ENCODE peak calls at places on chromosomes 6 and 20, in eight cellular contexts. One of them, this sample, is unnamed. For H3K36me3, the result is how much of the 10 kb centered on the place peaks cover.

GRCh38 chr6:122953766-122954165 is 42.3 kb upstream of the CLVS2 start:
- DNase-seq in CD8-positive, alpha-beta memory T cell: no peak
- DNase-seq in right lobe of liver: no peak
- DNase-seq in effector memory CD4-positive, alpha-beta T cell: no peak
- DNase-seq in heart left ventricle: no peak
- DNase-seq in brain microvascular endothelial cell: no peak
- DNase-seq in colonic mucosa: no peak
- DNase-seq in WERI-Rb-1: no peak
- DNase-seq in this sample: no peak

GRCh38 chr20:57392512-57393271 is 1.5 kb downstream of the RBM38 start:
- DNase-seq in CD8-positive, alpha-beta memory T cell: peak
- DNase-seq in right lobe of liver: no peak
- DNase-seq in effector memory CD4-positive, alpha-beta T cell: peak
- DNase-seq in heart left ventricle: peak
- DNase-seq in brain microvascular endothelial cell: no peak
- DNase-seq in colonic mucosa: peak
- DNase-seq in WERI-Rb-1: no peak
- DNase-seq in this sample: peak

GRCh38 chr6:38281131-38281530 is 358.6 kb downstream of the BTBD9 start:
- DNase-seq in CD8-positive, alpha-beta memory T cell: no peak
- DNase-seq in right lobe of liver: no peak
- DNase-seq in effector memory CD4-positive, alpha-beta T cell: no peak
- DNase-seq in heart left ventricle: no peak
- DNase-seq in brain microvascular endothelial cell: no peak
- DNase-seq in colonic mucosa: no peak
- DNase-seq in WERI-Rb-1: no peak
- DNase-seq in this sample: no peak

GRCh38 chr6:15443119-15443518 is 197.2 kb downstream of the JARID2 start:
- DNase-seq in CD8-positive, alpha-beta memory T cell: no peak
- DNase-seq in right lobe of liver: no peak
- DNase-seq in effector memory CD4-positive, alpha-beta T cell: no peak
- DNase-seq in heart left ventricle: no peak
- DNase-seq in brain microvascular endothelial cell: peak
- DNase-seq in colonic mucosa: no peak
- DNase-seq in WERI-Rb-1: no peak
- DNase-seq in this sample: no peak

GRCh38 chr6:53484409-53485280 is 60.3 kb downstream of the GCLC start:
- DNase-seq in CD8-positive, alpha-beta memory T cell: peak
- DNase-seq in right lobe of liver: peak
- DNase-seq in effector memory CD4-positive, alpha-beta T cell: peak
- DNase-seq in heart left ventricle: peak
- DNase-seq in brain microvascular endothelial cell: peak
- DNase-seq in colonic mucosa: peak
- DNase-seq in WERI-Rb-1: peak
- DNase-seq in this sample: no peak

GRCh38 chr6:15929685-15930084 is 199.2 kb upstream of the MYLIP start:
- DNase-seq in CD8-positive, alpha-beta memory T cell: no peak
- DNase-seq in right lobe of liver: no peak
- DNase-seq in effector memory CD4-positive, alpha-beta T cell: no peak
- DNase-seq in heart left ventricle: no peak
- DNase-seq in brain microvascular endothelial cell: no peak
- DNase-seq in colonic mucosa: no peak
- DNase-seq in WERI-Rb-1: no peak
- DNase-seq in this sample: no peak

GRCh38 chr20:25063546-25063945 is 5.6 kb upstream of the ACSS1 start:
- DNase-seq in CD8-positive, alpha-beta memory T cell: no peak
- DNase-seq in right lobe of liver: no peak
- DNase-seq in effector memory CD4-positive, alpha-beta T cell: no peak
- DNase-seq in heart left ventricle: no peak
- DNase-seq in brain microvascular endothelial cell: no peak
- DNase-seq in colonic mucosa: no peak
- DNase-seq in WERI-Rb-1: no peak
- DNase-seq in this sample: no peak

GRCh38 chr6:164308339-164308738 is 893.8 kb downstream of the QKI start:
- DNase-seq in CD8-positive, alpha-beta memory T cell: no peak
- DNase-seq in right lobe of liver: no peak
- DNase-seq in effector memory CD4-positive, alpha-beta T cell: no peak
- DNase-seq in heart left ventricle: no peak
- DNase-seq in brain microvascular endothelial cell: no peak
- DNase-seq in colonic mucosa: no peak
- DNase-seq in WERI-Rb-1: no peak
- DNase-seq in this sample: no peak

GRCh38 chr6:11705069-11705468 is 73.5 kb downstream of the ADTRP start:
- DNase-seq in CD8-positive, alpha-beta memory T cell: no peak
- DNase-seq in right lobe of liver: no peak
- DNase-seq in effector memory CD4-positive, alpha-beta T cell: no peak
- DNase-seq in heart left ventricle: no peak
- DNase-seq in brain microvascular endothelial cell: no peak
- DNase-seq in colonic mucosa: no peak
- DNase-seq in WERI-Rb-1: no peak
- DNase-seq in this sample: no peak

GRCh38 chr6:4129446-4129845 is 5.9 kb downstream of the ECI2 start:
- DNase-seq in CD8-positive, alpha-beta memory T cell: no peak
- DNase-seq in right lobe of liver: no peak
- DNase-seq in effector memory CD4-positive, alpha-beta T cell: no peak
- DNase-seq in heart left ventricle: no peak
- DNase-seq in brain microvascular endothelial cell: no peak
- DNase-seq in colonic mucosa: no peak
- DNase-seq in WERI-Rb-1: no peak
- DNase-seq in this sample: no peak

GRCh38 chr20:44695295-44696230 is 19.6 kb upstream of the CCN5 start:
- DNase-seq in CD8-positive, alpha-beta memory T cell: no peak
- DNase-seq in right lobe of liver: no peak
- DNase-seq in effector memory CD4-positive, alpha-beta T cell: no peak
- DNase-seq in heart left ventricle: no peak
- DNase-seq in brain microvascular endothelial cell: no peak
- DNase-seq in colonic mucosa: no peak
- DNase-seq in WERI-Rb-1: peak
- DNase-seq in this sample: no peak

GRCh38 chr6:68559716-68560115 is 75.4 kb upstream of the ADGRB3 start:
- DNase-seq in CD8-positive, alpha-beta memory T cell: no peak
- DNase-seq in right lobe of liver: no peak
- DNase-seq in effector memory CD4-positive, alpha-beta T cell: no peak
- DNase-seq in heart left ventricle: no peak
- DNase-seq in brain microvascular endothelial cell: no peak
- DNase-seq in colonic mucosa: no peak
- DNase-seq in WERI-Rb-1: peak
- DNase-seq in this sample: no peak

GRCh38 chr20:45969712-45970634 is 2.0 kb downstream of the ZNF335 start:
- DNase-seq in CD8-positive, alpha-beta memory T cell: no peak
- DNase-seq in right lobe of liver: peak
- DNase-seq in effector memory CD4-positive, alpha-beta T cell: no peak
- DNase-seq in heart left ventricle: no peak
- DNase-seq in brain microvascular endothelial cell: peak
- DNase-seq in colonic mucosa: peak
- DNase-seq in WERI-Rb-1: peak
- DNase-seq in this sample: peak

GRCh38 chr20:64108731-64109389 is 1.5 kb upstream of the NPBWR2 start:
- DNase-seq in CD8-positive, alpha-beta memory T cell: peak
- DNase-seq in right lobe of liver: peak
- DNase-seq in effector memory CD4-positive, alpha-beta T cell: no peak
- DNase-seq in heart left ventricle: peak
- DNase-seq in brain microvascular endothelial cell: no peak
- DNase-seq in colonic mucosa: no peak
- DNase-seq in WERI-Rb-1: no peak
- DNase-seq in this sample: peak

GRCh38 chr20:17995967-17996819 is 27.4 kb downstream of the MGME1 start:
- DNase-seq in CD8-positive, alpha-beta memory T cell: peak
- DNase-seq in right lobe of liver: no peak
- DNase-seq in effector memory CD4-positive, alpha-beta T cell: no peak
- DNase-seq in heart left ventricle: no peak
- DNase-seq in brain microvascular endothelial cell: peak
- DNase-seq in colonic mucosa: peak
- DNase-seq in WERI-Rb-1: no peak
- DNase-seq in this sample: no peak

GRCh38 chr6:45812937-45813336 is 202.7 kb downstream of the CLIC5 start:
- DNase-seq in CD8-positive, alpha-beta memory T cell: no peak
- DNase-seq in right lobe of liver: no peak
- DNase-seq in effector memory CD4-positive, alpha-beta T cell: no peak
- DNase-seq in heart left ventricle: peak
- DNase-seq in brain microvascular endothelial cell: no peak
- DNase-seq in colonic mucosa: no peak
- DNase-seq in WERI-Rb-1: no peak
- DNase-seq in this sample: no peak

GRCh38 chr20:17889226-17889625 is 79.4 kb downstream of the SNX5 start:
- DNase-seq in CD8-positive, alpha-beta memory T cell: no peak
- DNase-seq in right lobe of liver: peak
- DNase-seq in effector memory CD4-positive, alpha-beta T cell: no peak
- DNase-seq in heart left ventricle: no peak
- DNase-seq in brain microvascular endothelial cell: no peak
- DNase-seq in colonic mucosa: no peak
- DNase-seq in WERI-Rb-1: no peak
- DNase-seq in this sample: no peak

GRCh38 chr6:132708771-132709170 is 5.1 kb downstream of the VNN1 start:
- DNase-seq in CD8-positive, alpha-beta memory T cell: no peak
- DNase-seq in right lobe of liver: no peak
- DNase-seq in effector memory CD4-positive, alpha-beta T cell: no peak
- DNase-seq in heart left ventricle: no peak
- DNase-seq in brain microvascular endothelial cell: no peak
- DNase-seq in colonic mucosa: no peak
- DNase-seq in WERI-Rb-1: no peak
- DNase-seq in this sample: no peak

GRCh38 chr6:121210943-121211342 is 123.3 kb downstream of the TBC1D32 start:
- DNase-seq in CD8-positive, alpha-beta memory T cell: no peak
- DNase-seq in right lobe of liver: no peak
- DNase-seq in effector memory CD4-positive, alpha-beta T cell: no peak
- DNase-seq in heart left ventricle: no peak
- DNase-seq in brain microvascular endothelial cell: no peak
- DNase-seq in colonic mucosa: no peak
- DNase-seq in WERI-Rb-1: no peak
- DNase-seq in this sample: no peak

GRCh38 chr6:3136361-3136760 is 17.9 kb downstream of the BPHL start:
- DNase-seq in CD8-positive, alpha-beta memory T cell: no peak
- DNase-seq in right lobe of liver: no peak
- DNase-seq in effector memory CD4-positive, alpha-beta T cell: no peak
- DNase-seq in heart left ventricle: no peak
- DNase-seq in brain microvascular endothelial cell: no peak
- DNase-seq in colonic mucosa: no peak
- DNase-seq in WERI-Rb-1: no peak
- DNase-seq in this sample: no peak

GRCh38 chr20:10557685-10558084 is 116.1 kb downstream of the JAG1 start:
- DNase-seq in CD8-positive, alpha-beta memory T cell: no peak
- DNase-seq in right lobe of liver: no peak
- DNase-seq in effector memory CD4-positive, alpha-beta T cell: no peak
- DNase-seq in heart left ventricle: no peak
- DNase-seq in brain microvascular endothelial cell: no peak
- DNase-seq in colonic mucosa: no peak
- DNase-seq in WERI-Rb-1: no peak
- DNase-seq in this sample: no peak

DNA sequence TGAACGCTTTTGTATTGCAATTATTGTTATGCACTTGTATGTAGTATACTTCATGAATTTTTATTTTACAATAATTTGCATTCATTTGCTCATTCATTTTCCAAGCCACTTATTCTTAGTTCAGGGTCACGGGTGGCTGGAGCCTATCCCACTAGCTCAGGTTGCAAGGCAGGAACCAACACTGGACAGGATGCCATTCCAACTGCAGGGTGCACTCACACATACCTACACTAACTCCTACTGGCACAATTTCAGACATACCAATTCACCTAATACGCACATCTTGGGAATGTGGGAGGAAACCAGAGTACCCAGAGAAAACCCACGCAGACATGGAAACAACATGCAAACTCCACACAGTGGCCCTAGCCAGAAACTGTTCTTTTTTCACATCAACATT is 61.8 kb downstream of the LMBRD1 start:
- DNase-seq in CD8-positive, alpha-beta memory T cell: no peak
- DNase-seq in right lobe of liver: no peak
- DNase-seq in effector memory CD4-positive, alpha-beta T cell: no peak
- DNase-seq in heart left ventricle: no peak
- DNase-seq in brain microvascular endothelial cell: no peak
- DNase-seq in colonic mucosa: no peak
- DNase-seq in WERI-Rb-1: no peak
- DNase-seq in this sample: no peak
- H3K36me3 ChIP-seq in CD8-positive, alpha-beta memory T cell: under half
- H3K36me3 ChIP-seq in right lobe of liver: under half
- H3K36me3 ChIP-seq in effector memory CD4-positive, alpha-beta T cell: under half
- H3K36me3 ChIP-seq in heart left ventricle: under half
- H3K36me3 ChIP-seq in brain microvascular endothelial cell: under half
- H3K36me3 ChIP-seq in colonic mucosa: under half
- H3K36me3 ChIP-seq in WERI-Rb-1: under half
- H3K36me3 ChIP-seq in this sample: under half

GRCh38 chr6:98834060-98835031 is at the start of gene POU3F2:
- DNase-seq in CD8-positive, alpha-beta memory T cell: peak
- DNase-seq in right lobe of liver: peak
- DNase-seq in effector memory CD4-positive, alpha-beta T cell: peak
- DNase-seq in heart left ventricle: peak
- DNase-seq in brain microvascular endothelial cell: peak
- DNase-seq in colonic mucosa: peak
- DNase-seq in WERI-Rb-1: peak
- DNase-seq in this sample: peak
- H3K36me3 ChIP-seq in CD8-positive, alpha-beta memory T cell: under half
- H3K36me3 ChIP-seq in right lobe of liver: under half
- H3K36me3 ChIP-seq in effector memory CD4-positive, alpha-beta T cell: under half
- H3K36me3 ChIP-seq in heart left ventricle: under half
- H3K36me3 ChIP-seq in brain microvascular endothelial cell: under half
- H3K36me3 ChIP-seq in colonic mucosa: under half
- H3K36me3 ChIP-seq in WERI-Rb-1: under half
- H3K36me3 ChIP-seq in this sample: under half

GRCh38 chr20:3823881-3824280 is 3.5 kb downstream of the AP5S1 start:
- DNase-seq in CD8-positive, alpha-beta memory T cell: no peak
- DNase-seq in right lobe of liver: no peak
- DNase-seq in effector memory CD4-positive, alpha-beta T cell: no peak
- DNase-seq in heart left ventricle: no peak
- DNase-seq in brain microvascular endothelial cell: no peak
- DNase-seq in colonic mucosa: no peak
- DNase-seq in WERI-Rb-1: no peak
- DNase-seq in this sample: no peak
- H3K36me3 ChIP-seq in CD8-positive, alpha-beta memory T cell: under half
- H3K36me3 ChIP-seq in right lobe of liver: under half
- H3K36me3 ChIP-seq in effector memory CD4-positive, alpha-beta T cell: under half
- H3K36me3 ChIP-seq in heart left ventricle: under half
- H3K36me3 ChIP-seq in brain microvascular endothelial cell: under half
- H3K36me3 ChIP-seq in colonic mucosa: under half
- H3K36me3 ChIP-seq in WERI-Rb-1: under half
- H3K36me3 ChIP-seq in this sample: under half

GRCh38 chr6:118932421-118932820 is 2.5 kb downstream of the MCM9 start:
- DNase-seq in CD8-positive, alpha-beta memory T cell: no peak
- DNase-seq in right lobe of liver: no peak
- DNase-seq in effector memory CD4-positive, alpha-beta T cell: no peak
- DNase-seq in heart left ventricle: no peak
- DNase-seq in brain microvascular endothelial cell: no peak
- DNase-seq in colonic mucosa: no peak
- DNase-seq in WERI-Rb-1: no peak
- DNase-seq in this sample: no peak

GRCh38 chr6:118931436-118931835 is 3.5 kb downstream of the MCM9 start:
- DNase-seq in CD8-positive, alpha-beta memory T cell: no peak
- DNase-seq in right lobe of liver: no peak
- DNase-seq in effector memory CD4-positive, alpha-beta T cell: no peak
- DNase-seq in heart left ventricle: no peak
- DNase-seq in brain microvascular endothelial cell: no peak
- DNase-seq in colonic mucosa: no peak
- DNase-seq in WERI-Rb-1: no peak
- DNase-seq in this sample: no peak

GRCh38 chr6:118934461-118935330 is at the start of gene MCM9:
- DNase-seq in CD8-positive, alpha-beta memory T cell: peak
- DNase-seq in right lobe of liver: peak
- DNase-seq in effector memory CD4-positive, alpha-beta T cell: peak
- DNase-seq in heart left ventricle: peak
- DNase-seq in brain microvascular endothelial cell: peak
- DNase-seq in colonic mucosa: peak
- DNase-seq in WERI-Rb-1: peak
- DNase-seq in this sample: peak

GRCh38 chr6:118933855-118934460 is 1.0 kb downstream of the MCM9 start:
- DNase-seq in CD8-positive, alpha-beta memory T cell: no peak
- DNase-seq in right lobe of liver: no peak
- DNase-seq in effector memory CD4-positive, alpha-beta T cell: no peak
- DNase-seq in heart left ventricle: no peak
- DNase-seq in brain microvascular endothelial cell: no peak
- DNase-seq in colonic mucosa: no peak
- DNase-seq in WERI-Rb-1: no peak
- DNase-seq in this sample: no peak

GRCh38 chr6:118930680-118931079 is 4.3 kb downstream of the MCM9 start:
- DNase-seq in CD8-positive, alpha-beta memory T cell: no peak
- DNase-seq in right lobe of liver: no peak
- DNase-seq in effector memory CD4-positive, alpha-beta T cell: no peak
- DNase-seq in heart left ventricle: no peak
- DNase-seq in brain microvascular endothelial cell: no peak
- DNase-seq in colonic mucosa: no peak
- DNase-seq in WERI-Rb-1: no peak
- DNase-seq in this sample: no peak
- H3K36me3 ChIP-seq in CD8-positive, alpha-beta memory T cell: under half
- H3K36me3 ChIP-seq in right lobe of liver: under half
- H3K36me3 ChIP-seq in effector memory CD4-positive, alpha-beta T cell: under half
- H3K36me3 ChIP-seq in heart left ventricle: under half
- H3K36me3 ChIP-seq in brain microvascular endothelial cell: under half
- H3K36me3 ChIP-seq in colonic mucosa: under half
- H3K36me3 ChIP-seq in WERI-Rb-1: under half
- H3K36me3 ChIP-seq in this sample: under half